ENCODE peak calls at places on chromosomes 16 and 17, in eight cellular contexts. One of them, this sample, is unnamed.

GRCh38 chr16:354971-355441 is 2.5 kb upstream of the AXIN1 start:
- DNase-seq in NCI-H2029: no peak
- DNase-seq in activated naive CD4-positive, alpha-beta T cell: no peak
- DNase-seq in mammary epithelial cell: no peak
- DNase-seq in neural crest cell: no peak
- DNase-seq in stimulated activated CD4-positive, alpha-beta T cell treated with anti-CD3 and anti-CD28 coated beads, Interleukin-12 subunit alpha, Interleukin-12 subunit beta, amount 100 ng/mL, for 4 hours: peak
- DNase-seq in NCI-H1105: no peak
- DNase-seq in AG10803: no peak
- DNase-seq in this sample: no peak

GRCh38 chr17:76492250-76492988 is 8.8 kb downstream of the RHBDF2 start:
- DNase-seq in activated naive CD4-positive, alpha-beta T cell: no peak
- DNase-seq in NCI-H1105: no peak
- DNase-seq in AG10803: no peak
- DNase-seq in NCI-H2029: no peak
- DNase-seq in neural crest cell: no peak
- DNase-seq in stimulated activated CD4-positive, alpha-beta T cell treated with anti-CD3 and anti-CD28 coated beads, Interleukin-12 subunit alpha, Interleukin-12 subunit beta, amount 100 ng/mL, for 4 hours: no peak
- DNase-seq in mammary epithelial cell: no peak
- DNase-seq in this sample: no peak

GRCh38 chr17:47959825-47960655 is 2.4 kb upstream of the PRR15L start:
- DNase-seq in NCI-H2029: peak
- DNase-seq in stimulated activated CD4-positive, alpha-beta T cell treated with anti-CD3 and anti-CD28 coated beads, Interleukin-12 subunit alpha, Interleukin-12 subunit beta, amount 100 ng/mL, for 4 hours: no peak
- DNase-seq in mammary epithelial cell: no peak
- DNase-seq in AG10803: no peak
- DNase-seq in NCI-H1105: no peak
- DNase-seq in neural crest cell: no peak
- DNase-seq in activated naive CD4-positive, alpha-beta T cell: no peak
- DNase-seq in this sample: no peak

GRCh38 chr17:72393553-72393952 is 272.7 kb downstream of the SOX9 start:
- DNase-seq in AG10803: peak
- DNase-seq in activated naive CD4-positive, alpha-beta T cell: no peak
- DNase-seq in NCI-H1105: no peak
- DNase-seq in stimulated activated CD4-positive, alpha-beta T cell treated with anti-CD3 and anti-CD28 coated beads, Interleukin-12 subunit alpha, Interleukin-12 subunit beta, amount 100 ng/mL, for 4 hours: no peak
- DNase-seq in NCI-H2029: no peak
- DNase-seq in neural crest cell: no peak
- DNase-seq in mammary epithelial cell: peak
- DNase-seq in this sample: no peak

GRCh38 chr16:81860310-81860709 is 81.2 kb downstream of the PLCG2 start:
- DNase-seq in NCI-H2029: no peak
- DNase-seq in activated naive CD4-positive, alpha-beta T cell: no peak
- DNase-seq in AG10803: no peak
- DNase-seq in stimulated activated CD4-positive, alpha-beta T cell treated with anti-CD3 and anti-CD28 coated beads, Interleukin-12 subunit alpha, Interleukin-12 subunit beta, amount 100 ng/mL, for 4 hours: no peak
- DNase-seq in mammary epithelial cell: no peak
- DNase-seq in neural crest cell: no peak
- DNase-seq in NCI-H1105: no peak
- DNase-seq in this sample: no peak

GRCh38 chr17:16439303-16439791 is 24.0 kb downstream of the TRPV2 start:
- DNase-seq in neural crest cell: no peak
- DNase-seq in stimulated activated CD4-positive, alpha-beta T cell treated with anti-CD3 and anti-CD28 coated beads, Interleukin-12 subunit alpha, Interleukin-12 subunit beta, amount 100 ng/mL, for 4 hours: peak
- DNase-seq in NCI-H2029: no peak
- DNase-seq in AG10803: peak
- DNase-seq in NCI-H1105: no peak
- DNase-seq in mammary epithelial cell: no peak
- DNase-seq in activated naive CD4-positive, alpha-beta T cell: no peak
- DNase-seq in this sample: no peak

GRCh38 chr16:2415085-2415484 is 14.2 kb upstream of the CCNF start:
- DNase-seq in NCI-H1105: no peak
- DNase-seq in neural crest cell: no peak
- DNase-seq in stimulated activated CD4-positive, alpha-beta T cell treated with anti-CD3 and anti-CD28 coated beads, Interleukin-12 subunit alpha, Interleukin-12 subunit beta, amount 100 ng/mL, for 4 hours: no peak
- DNase-seq in mammary epithelial cell: no peak
- DNase-seq in NCI-H2029: no peak
- DNase-seq in activated naive CD4-positive, alpha-beta T cell: no peak
- DNase-seq in AG10803: no peak
- DNase-seq in this sample: no peak

GRCh38 chr17:511001-511690 is 158.5 kb upstream of the RPH3AL start:
- DNase-seq in activated naive CD4-positive, alpha-beta T cell: no peak
- DNase-seq in NCI-H1105: no peak
- DNase-seq in NCI-H2029: no peak
- DNase-seq in stimulated activated CD4-positive, alpha-beta T cell treated with anti-CD3 and anti-CD28 coated beads, Interleukin-12 subunit alpha, Interleukin-12 subunit beta, amount 100 ng/mL, for 4 hours: no peak
- DNase-seq in neural crest cell: no peak
- DNase-seq in mammary epithelial cell: peak
- DNase-seq in AG10803: peak
- DNase-seq in this sample: no peak

GRCh38 chr17:81518785-81519283 is 6.2 kb upstream of the ACTG1 start:
- DNase-seq in NCI-H1105: no peak
- DNase-seq in neural crest cell: no peak
- DNase-seq in activated naive CD4-positive, alpha-beta T cell: peak
- DNase-seq in mammary epithelial cell: peak
- DNase-seq in stimulated activated CD4-positive, alpha-beta T cell treated with anti-CD3 and anti-CD28 coated beads, Interleukin-12 subunit alpha, Interleukin-12 subunit beta, amount 100 ng/mL, for 4 hours: no peak
- DNase-seq in AG10803: no peak
- DNase-seq in NCI-H2029: no peak
- DNase-seq in this sample: peak

GRCh38 chr17:42686520-42687137 is 4.3 kb downstream of the CNTNAP1 start:
- DNase-seq in AG10803: no peak
- DNase-seq in NCI-H2029: no peak
- DNase-seq in mammary epithelial cell: no peak
- DNase-seq in stimulated activated CD4-positive, alpha-beta T cell treated with anti-CD3 and anti-CD28 coated beads, Interleukin-12 subunit alpha, Interleukin-12 subunit beta, amount 100 ng/mL, for 4 hours: no peak
- DNase-seq in NCI-H1105: no peak
- DNase-seq in activated naive CD4-positive, alpha-beta T cell: no peak
- DNase-seq in neural crest cell: no peak
- DNase-seq in this sample: no peak

GRCh38 chr16:11128211-11129123 is 127.5 kb downstream of the SOCS1 start:
- DNase-seq in NCI-H2029: peak
- DNase-seq in activated naive CD4-positive, alpha-beta T cell: no peak
- DNase-seq in NCI-H1105: no peak
- DNase-seq in stimulated activated CD4-positive, alpha-beta T cell treated with anti-CD3 and anti-CD28 coated beads, Interleukin-12 subunit alpha, Interleukin-12 subunit beta, amount 100 ng/mL, for 4 hours: no peak
- DNase-seq in AG10803: peak
- DNase-seq in mammary epithelial cell: no peak
- DNase-seq in neural crest cell: no peak
- DNase-seq in this sample: peak

GRCh38 chr17:32142857-32143524 is 689 bp downstream of the RHOT1 start:
- DNase-seq in stimulated activated CD4-positive, alpha-beta T cell treated with anti-CD3 and anti-CD28 coated beads, Interleukin-12 subunit alpha, Interleukin-12 subunit beta, amount 100 ng/mL, for 4 hours: peak
- DNase-seq in NCI-H1105: peak
- DNase-seq in AG10803: peak
- DNase-seq in activated naive CD4-positive, alpha-beta T cell: no peak
- DNase-seq in NCI-H2029: peak
- DNase-seq in neural crest cell: peak
- DNase-seq in mammary epithelial cell: peak
- DNase-seq in this sample: no peak

GRCh38 chr17:44557653-44558285 is 485 bp downstream of the FZD2 start:
- DNase-seq in neural crest cell: peak
- DNase-seq in stimulated activated CD4-positive, alpha-beta T cell treated with anti-CD3 and anti-CD28 coated beads, Interleukin-12 subunit alpha, Interleukin-12 subunit beta, amount 100 ng/mL, for 4 hours: no peak
- DNase-seq in NCI-H1105: no peak
- DNase-seq in activated naive CD4-positive, alpha-beta T cell: no peak
- DNase-seq in NCI-H2029: no peak
- DNase-seq in mammary epithelial cell: peak
- DNase-seq in AG10803: peak
- DNase-seq in this sample: no peak

GRCh38 chr16:20327444-20328041 is at the start of gene GP2:
- DNase-seq in neural crest cell: no peak
- DNase-seq in stimulated activated CD4-positive, alpha-beta T cell treated with anti-CD3 and anti-CD28 coated beads, Interleukin-12 subunit alpha, Interleukin-12 subunit beta, amount 100 ng/mL, for 4 hours: no peak
- DNase-seq in AG10803: no peak
- DNase-seq in NCI-H2029: peak
- DNase-seq in NCI-H1105: no peak
- DNase-seq in activated naive CD4-positive, alpha-beta T cell: no peak
- DNase-seq in mammary epithelial cell: no peak
- DNase-seq in this sample: no peak

GRCh38 chr16:88422733-88423447 is 30.2 kb upstream of the ZFPM1 start:
- DNase-seq in NCI-H1105: no peak
- DNase-seq in neural crest cell: no peak
- DNase-seq in activated naive CD4-positive, alpha-beta T cell: no peak
- DNase-seq in AG10803: no peak
- DNase-seq in stimulated activated CD4-positive, alpha-beta T cell treated with anti-CD3 and anti-CD28 coated beads, Interleukin-12 subunit alpha, Interleukin-12 subunit beta, amount 100 ng/mL, for 4 hours: no peak
- DNase-seq in NCI-H2029: no peak
- DNase-seq in mammary epithelial cell: no peak
- DNase-seq in this sample: no peak

GRCh38 chr16:4263504-4264436 is 9.1 kb downstream of the TFAP4 start:
- DNase-seq in AG10803: peak
- DNase-seq in stimulated activated CD4-positive, alpha-beta T cell treated with anti-CD3 and anti-CD28 coated beads, Interleukin-12 subunit alpha, Interleukin-12 subunit beta, amount 100 ng/mL, for 4 hours: no peak
- DNase-seq in mammary epithelial cell: no peak
- DNase-seq in NCI-H2029: no peak
- DNase-seq in neural crest cell: peak
- DNase-seq in NCI-H1105: no peak
- DNase-seq in activated naive CD4-positive, alpha-beta T cell: no peak
- DNase-seq in this sample: no peak

GRCh38 chr16:47940466-47940865 is 215.3 kb downstream of the ABCC12 start:
- DNase-seq in mammary epithelial cell: no peak
- DNase-seq in activated naive CD4-positive, alpha-beta T cell: no peak
- DNase-seq in stimulated activated CD4-positive, alpha-beta T cell treated with anti-CD3 and anti-CD28 coated beads, Interleukin-12 subunit alpha, Interleukin-12 subunit beta, amount 100 ng/mL, for 4 hours: no peak
- DNase-seq in neural crest cell: no peak
- DNase-seq in NCI-H2029: no peak
- DNase-seq in NCI-H1105: no peak
- DNase-seq in AG10803: no peak
- DNase-seq in this sample: no peak

GRCh38 chr17:78882546-78883089 is 20.4 kb downstream of the CEP295NL start:
- DNase-seq in mammary epithelial cell: no peak
- DNase-seq in activated naive CD4-positive, alpha-beta T cell: no peak
- DNase-seq in NCI-H2029: no peak
- DNase-seq in neural crest cell: no peak
- DNase-seq in stimulated activated CD4-positive, alpha-beta T cell treated with anti-CD3 and anti-CD28 coated beads, Interleukin-12 subunit alpha, Interleukin-12 subunit beta, amount 100 ng/mL, for 4 hours: no peak
- DNase-seq in AG10803: no peak
- DNase-seq in NCI-H1105: no peak
- DNase-seq in this sample: no peak

GRCh38 chr16:1984347-1985225 is 593 bp downstream of the GFER start:
- DNase-seq in mammary epithelial cell: peak
- DNase-seq in activated naive CD4-positive, alpha-beta T cell: no peak
- DNase-seq in AG10803: no peak
- DNase-seq in neural crest cell: no peak
- DNase-seq in NCI-H2029: no peak
- DNase-seq in stimulated activated CD4-positive, alpha-beta T cell treated with anti-CD3 and anti-CD28 coated beads, Interleukin-12 subunit alpha, Interleukin-12 subunit beta, amount 100 ng/mL, for 4 hours: no peak
- DNase-seq in NCI-H1105: no peak
- DNase-seq in this sample: no peak

GRCh38 chr16:20911361-20911760 is 10.8 kb downstream of the LYRM1 start:
- DNase-seq in AG10803: peak
- DNase-seq in mammary epithelial cell: peak
- DNase-seq in activated naive CD4-positive, alpha-beta T cell: no peak
- DNase-seq in stimulated activated CD4-positive, alpha-beta T cell treated with anti-CD3 and anti-CD28 coated beads, Interleukin-12 subunit alpha, Interleukin-12 subunit beta, amount 100 ng/mL, for 4 hours: no peak
- DNase-seq in NCI-H2029: no peak
- DNase-seq in NCI-H1105: no peak
- DNase-seq in neural crest cell: no peak
- DNase-seq in this sample: no peak

GRCh38 chr17:36661688-36662087 is 60.3 kb downstream of the MRM1 start:
- DNase-seq in neural crest cell: no peak
- DNase-seq in activated naive CD4-positive, alpha-beta T cell: no peak
- DNase-seq in stimulated activated CD4-positive, alpha-beta T cell treated with anti-CD3 and anti-CD28 coated beads, Interleukin-12 subunit alpha, Interleukin-12 subunit beta, amount 100 ng/mL, for 4 hours: no peak
- DNase-seq in NCI-H2029: no peak
- DNase-seq in mammary epithelial cell: no peak
- DNase-seq in NCI-H1105: no peak
- DNase-seq in AG10803: no peak
- DNase-seq in this sample: no peak

GRCh38 chr16:85361441-85362118 is 249.3 kb upstream of the CIBAR2 start:
- DNase-seq in neural crest cell: no peak
- DNase-seq in AG10803: no peak
- DNase-seq in NCI-H2029: no peak
- DNase-seq in NCI-H1105: no peak
- DNase-seq in mammary epithelial cell: no peak
- DNase-seq in activated naive CD4-positive, alpha-beta T cell: no peak
- DNase-seq in stimulated activated CD4-positive, alpha-beta T cell treated with anti-CD3 and anti-CD28 coated beads, Interleukin-12 subunit alpha, Interleukin-12 subunit beta, amount 100 ng/mL, for 4 hours: no peak
- DNase-seq in this sample: no peak

GRCh38 chr17:45719335-45720071 is 64.6 kb upstream of the CRHR1 start:
- DNase-seq in AG10803: peak
- DNase-seq in activated naive CD4-positive, alpha-beta T cell: no peak
- DNase-seq in stimulated activated CD4-positive, alpha-beta T cell treated with anti-CD3 and anti-CD28 coated beads, Interleukin-12 subunit alpha, Interleukin-12 subunit beta, amount 100 ng/mL, for 4 hours: no peak
- DNase-seq in mammary epithelial cell: peak
- DNase-seq in neural crest cell: no peak
- DNase-seq in NCI-H1105: no peak
- DNase-seq in NCI-H2029: no peak
- DNase-seq in this sample: no peak

GRCh38 chr16:7227193-7227825 is 105.3 kb upstream of the RBFOX1 start:
- DNase-seq in stimulated activated CD4-positive, alpha-beta T cell treated with anti-CD3 and anti-CD28 coated beads, Interleukin-12 subunit alpha, Interleukin-12 subunit beta, amount 100 ng/mL, for 4 hours: no peak
- DNase-seq in activated naive CD4-positive, alpha-beta T cell: no peak
- DNase-seq in NCI-H1105: no peak
- DNase-seq in neural crest cell: peak
- DNase-seq in NCI-H2029: no peak
- DNase-seq in AG10803: no peak
- DNase-seq in mammary epithelial cell: no peak
- DNase-seq in this sample: no peak

GRCh38 chr16:29862383-29862883 is 593 bp downstream of the CDIPT start:
- DNase-seq in AG10803: no peak
- DNase-seq in stimulated activated CD4-positive, alpha-beta T cell treated with anti-CD3 and anti-CD28 coated beads, Interleukin-12 subunit alpha, Interleukin-12 subunit beta, amount 100 ng/mL, for 4 hours: no peak
- DNase-seq in NCI-H1105: no peak
- DNase-seq in neural crest cell: no peak
- DNase-seq in mammary epithelial cell: peak
- DNase-seq in activated naive CD4-positive, alpha-beta T cell: no peak
- DNase-seq in NCI-H2029: no peak
- DNase-seq in this sample: no peak

GRCh38 chr17:76909971-76910760 is 42.0 kb downstream of the MGAT5B start:
- DNase-seq in NCI-H1105: no peak
- DNase-seq in mammary epithelial cell: peak
- DNase-seq in NCI-H2029: no peak
- DNase-seq in stimulated activated CD4-positive, alpha-beta T cell treated with anti-CD3 and anti-CD28 coated beads, Interleukin-12 subunit alpha, Interleukin-12 subunit beta, amount 100 ng/mL, for 4 hours: peak
- DNase-seq in neural crest cell: peak
- DNase-seq in activated naive CD4-positive, alpha-beta T cell: peak
- DNase-seq in AG10803: peak
- DNase-seq in this sample: no peak

GRCh38 chr16:69564845-69565610 is 738 bp upstream of the NFAT5 start:
- DNase-seq in NCI-H2029: no peak
- DNase-seq in stimulated activated CD4-positive, alpha-beta T cell treated with anti-CD3 and anti-CD28 coated beads, Interleukin-12 subunit alpha, Interleukin-12 subunit beta, amount 100 ng/mL, for 4 hours: no peak
- DNase-seq in mammary epithelial cell: peak
- DNase-seq in activated naive CD4-positive, alpha-beta T cell: no peak
- DNase-seq in NCI-H1105: no peak
- DNase-seq in AG10803: no peak
- DNase-seq in neural crest cell: no peak
- DNase-seq in this sample: no peak

GRCh38 chr17:36877774-36878173 is 59.5 kb upstream of the LHX1 start:
- DNase-seq in NCI-H2029: no peak
- DNase-seq in activated naive CD4-positive, alpha-beta T cell: no peak
- DNase-seq in AG10803: no peak
- DNase-seq in neural crest cell: no peak
- DNase-seq in mammary epithelial cell: no peak
- DNase-seq in stimulated activated CD4-positive, alpha-beta T cell treated with anti-CD3 and anti-CD28 coated beads, Interleukin-12 subunit alpha, Interleukin-12 subunit beta, amount 100 ng/mL, for 4 hours: no peak
- DNase-seq in NCI-H1105: no peak
- DNase-seq in this sample: no peak

GRCh38 chr17:64297467-64298088 is 34.5 kb upstream of the TEX2 start:
- DNase-seq in NCI-H1105: no peak
- DNase-seq in mammary epithelial cell: no peak
- DNase-seq in activated naive CD4-positive, alpha-beta T cell: no peak
- DNase-seq in stimulated activated CD4-positive, alpha-beta T cell treated with anti-CD3 and anti-CD28 coated beads, Interleukin-12 subunit alpha, Interleukin-12 subunit beta, amount 100 ng/mL, for 4 hours: no peak
- DNase-seq in neural crest cell: no peak
- DNase-seq in AG10803: no peak
- DNase-seq in NCI-H2029: no peak
- DNase-seq in this sample: no peak

GRCh38 chr17:41498276-41498675 is 7.1 kb downstream of the KRT13 start:
- DNase-seq in neural crest cell: no peak
- DNase-seq in stimulated activated CD4-positive, alpha-beta T cell treated with anti-CD3 and anti-CD28 coated beads, Interleukin-12 subunit alpha, Interleukin-12 subunit beta, amount 100 ng/mL, for 4 hours: no peak
- DNase-seq in mammary epithelial cell: no peak
- DNase-seq in AG10803: no peak
- DNase-seq in NCI-H1105: no peak
- DNase-seq in activated naive CD4-positive, alpha-beta T cell: no peak
- DNase-seq in NCI-H2029: peak
- DNase-seq in this sample: no peak

GRCh38 chr16:49857423-49858181 is 1.7 kb upstream of the ZNF423 start:
- DNase-seq in neural crest cell: peak
- DNase-seq in mammary epithelial cell: peak
- DNase-seq in NCI-H1105: peak
- DNase-seq in stimulated activated CD4-positive, alpha-beta T cell treated with anti-CD3 and anti-CD28 coated beads, Interleukin-12 subunit alpha, Interleukin-12 subunit beta, amount 100 ng/mL, for 4 hours: peak
- DNase-seq in NCI-H2029: peak
- DNase-seq in activated naive CD4-positive, alpha-beta T cell: peak
- DNase-seq in AG10803: peak
- DNase-seq in this sample: no peak

GRCh38 chr16:1066584-1067172 is 5.9 kb upstream of the SSTR5 start:
- DNase-seq in NCI-H1105: no peak
- DNase-seq in neural crest cell: no peak
- DNase-seq in AG10803: no peak
- DNase-seq in NCI-H2029: peak
- DNase-seq in mammary epithelial cell: no peak
- DNase-seq in activated naive CD4-positive, alpha-beta T cell: no peak
- DNase-seq in stimulated activated CD4-positive, alpha-beta T cell treated with anti-CD3 and anti-CD28 coated beads, Interleukin-12 subunit alpha, Interleukin-12 subunit beta, amount 100 ng/mL, for 4 hours: no peak
- DNase-seq in this sample: no peak